ENCODE peak calls at places on chromosomes 13 and 19, in five cellular contexts. C is colonic mucosa, K is ascending aorta, Y is heart right ventricle, X is brain microvascular endothelial cell. P is an unnamed sample.

GRCh38 chr13:98451676-98452105 is 125.2 kb downstream of the STK24 start:
- DNase-seq in C (no peak), K (no peak), Y (peak; percentile 42), X (peak; percentile 84), P (no peak)

GRCh38 chr13:108915095-108915633 is 285.8 kb downstream of the MYO16 start:
- DNase-seq in C (no peak), K (no peak), Y (no peak), X (peak; percentile 53), P (peak; percentile 13)

GRCh38 chr19:16612631-16613030 is 15.4 kb downstream of the MED26 start:
- DNase-seq in C (no peak), K (no peak), Y (no peak), X (no peak), P (no peak)

GRCh38 chr19:50413531-50413930 is 5.2 kb upstream of the SPIB start:
- DNase-seq in C (no peak), K (no peak), Y (no peak), X (no peak), P (no peak)

GRCh38 chr13:22944378-22944777 is 236.4 kb upstream of the SGCG start:
- DNase-seq in C (no peak), K (no peak), Y (no peak), X (no peak), P (no peak)

GRCh38 chr19:18868380-18869230 is 27.4 kb downstream of the CERS1 start:
- DNase-seq in C (no peak), K (no peak), Y (no peak), X (no peak), P (no peak)

GRCh38 chr13:109844396-109844795 is 58.0 kb upstream of the IRS2 start:
- DNase-seq in C (no peak), K (no peak), Y (no peak), X (no peak), P (no peak)

GRCh38 chr19:54427586-54427985 is 12.3 kb downstream of the TTYH1 start:
- DNase-seq in C (no peak), K (no peak), Y (no peak), X (no peak), P (no peak)

GRCh38 chr19:47447470-47448359 is 24.0 kb downstream of the SLC8A2 start:
- DNase-seq in C (peak; percentile 71), K (no peak), Y (no peak), X (peak; percentile 23), P (peak; percentile 88)

GRCh38 chr13:106597190-106597589 is 29.3 kb upstream of the ARGLU1 start:
- DNase-seq in C (no peak), K (no peak), Y (peak; percentile 66), X (peak; percentile 14), P (no peak)

GRCh38 chr19:43984687-43985000 is 656 bp downstream of the ZNF155 start:
- DNase-seq in C (peak; percentile 25), K (no peak), Y (peak; percentile 24), X (no peak), P (no peak)

GRCh38 chr13:51906581-51906980 is 44.8 kb downstream of the CCDC70 start:
- DNase-seq in C (no peak), K (no peak), Y (no peak), X (no peak), P (no peak)

GRCh38 chr19:7783991-7784421 is 21.0 kb downstream of the CLEC4M start:
- DNase-seq in C (no peak), K (no peak), Y (no peak), X (peak; percentile 7), P (peak; percentile 91)

GRCh38 chr19:10289836-10290438 is at the start of gene ICAM5:
- DNase-seq in C (no peak), K (no peak), Y (no peak), X (no peak), P (peak; percentile 74)

GRCh38 chr13:102726430-102726829 is 31.6 kb upstream of the METTL21C start:
- DNase-seq in C (no peak), K (no peak), Y (no peak), X (no peak), P (peak; percentile 8)

GRCh38 chr13:33194820-33195692 is 90.5 kb downstream of the STARD13 start:
- DNase-seq in C (no peak), K (no peak), Y (peak; percentile 51), X (peak; percentile 99), P (no peak)

GRCh38 chr19:54554006-54554405 is 19.6 kb upstream of the LILRA2 start:
- DNase-seq in C (no peak), K (no peak), Y (no peak), X (no peak), P (no peak)

GRCh38 chr13:51981355-51981754 is 29.9 kb downstream of the ATP7B start:
- DNase-seq in C (no peak), K (no peak), Y (no peak), X (peak; percentile 73), P (no peak)

GRCh38 chr19:12838182-12838890 is at the start of gene MAST1:
- DNase-seq in C (peak; percentile 40), K (no peak), Y (no peak), X (no peak), P (no peak)

GRCh38 chr19:12035220-12036172 is at the start of gene ZNF433:
- DNase-seq in C (peak; percentile 99), K (peak; percentile 75), Y (peak; percentile 96), X (peak; percentile 90), P (peak; percentile 98)

GRCh38 chr19:44051654-44052402 is at the start of gene ZNF223:
- DNase-seq in C (peak; percentile 98), K (peak; percentile 86), Y (peak; percentile 97), X (peak; percentile 94), P (peak; percentile 94)

GRCh38 chr13:65268009-65268408 is 1962.1 kb downstream of the PCDH9 start:
- DNase-seq in C (no peak), K (no peak), Y (no peak), X (no peak), P (no peak)

GRCh38 chr19:51497666-51498065 is 3.9 kb downstream of the SIGLEC12 start:
- DNase-seq in C (no peak), K (no peak), Y (no peak), X (no peak), P (no peak)

GRCh38 chr13:94950303-94950702 is 238.0 kb upstream of the SOX21 start:
- DNase-seq in C (no peak), K (no peak), Y (no peak), X (peak; percentile 2), P (no peak)
- TF ChIP-seq CTCF in C (no peak), K (no peak), Y (no peak), X (peak; percentile 49), P (no peak)

DNA sequence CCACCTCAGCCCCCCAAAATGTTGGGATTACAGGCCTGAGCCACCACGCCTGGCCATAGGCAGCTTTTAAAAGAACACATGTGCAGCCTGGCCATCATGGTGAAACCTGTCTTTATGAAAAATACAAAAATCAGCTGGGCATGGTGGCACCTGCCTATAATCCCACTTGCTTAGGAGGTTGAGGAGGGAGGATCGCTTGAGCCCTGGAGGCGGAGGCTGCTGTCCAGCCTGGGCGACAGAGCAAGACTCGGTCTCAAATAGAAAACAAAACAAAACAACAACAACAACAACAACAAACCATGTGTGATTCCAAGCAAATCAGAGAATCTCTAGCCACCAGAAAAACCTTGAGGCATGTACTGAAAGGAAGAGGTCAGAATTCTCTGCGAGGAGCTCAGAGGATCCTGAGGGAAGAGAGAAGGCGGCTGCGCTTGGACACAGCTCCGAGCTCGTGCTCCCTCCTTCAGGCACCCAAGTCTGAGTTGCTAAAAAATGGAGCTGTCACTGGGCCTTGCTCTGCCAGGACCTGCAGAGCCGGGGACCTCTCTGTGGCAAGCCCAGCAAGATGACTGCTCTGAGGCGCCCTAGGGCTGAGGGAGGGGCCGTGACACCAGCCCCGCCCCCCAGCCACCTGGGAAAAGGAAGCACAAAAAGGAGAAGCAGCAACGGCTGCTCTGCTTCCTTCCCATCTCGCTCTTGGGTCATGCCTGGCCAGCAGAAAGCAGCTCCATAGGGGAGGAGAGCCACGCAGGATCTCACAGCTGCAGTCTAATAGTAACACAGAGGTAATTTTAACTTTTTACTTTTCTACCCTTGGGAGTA is at the start of gene ARL11:
- DNase-seq in C (peak; percentile 79), K (no peak), Y (peak; percentile 43), X (no peak), P (peak; percentile 8)
- H3K27ac ChIP-seq in C (no peak within 1 kb of the TSS), K (no peak within 1 kb of the TSS), Y (peak within 1 kb of the TSS; percentile 62), X (no peak within 1 kb of the TSS), P (no peak within 1 kb of the TSS)

DNA sequence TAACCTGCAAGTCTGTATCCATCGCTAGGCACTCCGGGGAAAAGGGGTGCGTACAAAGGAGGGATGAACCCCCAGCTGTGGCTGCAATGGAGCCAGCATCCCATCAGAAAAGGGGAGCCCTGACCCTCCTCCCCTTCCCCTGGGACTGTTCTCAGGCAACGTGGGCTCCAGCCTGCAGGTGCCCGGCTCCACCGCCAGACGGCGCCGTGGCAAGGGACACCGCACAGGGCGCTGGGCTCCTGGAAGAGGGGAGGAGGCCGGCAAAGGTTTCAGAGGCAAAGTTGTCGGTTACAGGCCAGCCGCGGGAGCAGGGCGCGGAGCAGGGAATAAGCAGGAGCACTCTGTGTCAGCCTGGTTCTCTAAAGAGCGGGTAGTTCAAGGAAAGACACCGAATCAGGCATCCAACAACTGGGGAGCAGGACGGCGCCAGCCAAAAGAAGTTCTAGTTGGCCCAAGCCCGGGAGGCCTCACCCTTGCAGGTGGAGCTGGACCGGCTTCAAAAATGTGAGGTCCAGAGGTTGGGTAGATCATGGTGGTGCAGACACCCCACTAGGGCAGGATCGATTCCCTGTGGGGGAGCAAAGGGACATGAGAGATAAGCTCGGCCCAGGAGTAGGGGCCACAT is 53.0 kb upstream of the ATP12A start:
- DNase-seq in C (peak; percentile 72), K (no peak), Y (no peak), X (no peak), P (peak; percentile 37)
- TF ChIP-seq CTCF in C (peak; percentile 49), K (no peak), Y (peak; percentile 35), X (peak; percentile 88), P (peak; percentile 42)

DNA sequence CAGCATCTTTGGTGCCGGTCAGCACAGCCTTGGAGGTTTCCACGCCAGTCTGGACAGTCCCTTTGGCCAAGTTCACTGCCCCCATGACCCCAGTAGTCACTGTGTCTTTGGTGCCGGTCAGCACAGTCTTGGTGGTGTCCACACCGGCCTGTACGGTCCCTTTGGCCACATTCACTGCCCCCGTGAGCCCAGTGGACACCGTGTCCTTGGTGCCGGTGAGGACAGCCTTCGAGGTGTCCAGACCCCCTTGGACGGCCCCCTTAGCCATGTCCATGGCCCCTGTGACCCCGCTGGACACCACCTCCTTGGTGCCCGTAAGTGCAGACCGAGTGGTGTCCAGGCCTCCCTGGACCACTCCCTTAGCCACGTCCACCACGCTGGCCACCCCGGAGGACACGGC is 5.0 kb downstream of the PLIN4 start:
- DNase-seq in C (no peak), K (no peak), Y (no peak), X (no peak), P (no peak)
- H3K27ac ChIP-seq in C (no peak overlapping the region), K (no peak overlapping the region), Y (no peak overlapping the region), X (no peak overlapping the region), P (no peak overlapping the region)

GRCh38 chr13:111033172-111034133 is 81.7 kb upstream of the ARHGEF7 start:
- DNase-seq in C (no peak), K (no peak), Y (no peak), X (no peak), P (no peak)
- TF ChIP-seq CTCF in C (no peak), K (no peak), Y (no peak), X (no peak), P (no peak)

DNA sequence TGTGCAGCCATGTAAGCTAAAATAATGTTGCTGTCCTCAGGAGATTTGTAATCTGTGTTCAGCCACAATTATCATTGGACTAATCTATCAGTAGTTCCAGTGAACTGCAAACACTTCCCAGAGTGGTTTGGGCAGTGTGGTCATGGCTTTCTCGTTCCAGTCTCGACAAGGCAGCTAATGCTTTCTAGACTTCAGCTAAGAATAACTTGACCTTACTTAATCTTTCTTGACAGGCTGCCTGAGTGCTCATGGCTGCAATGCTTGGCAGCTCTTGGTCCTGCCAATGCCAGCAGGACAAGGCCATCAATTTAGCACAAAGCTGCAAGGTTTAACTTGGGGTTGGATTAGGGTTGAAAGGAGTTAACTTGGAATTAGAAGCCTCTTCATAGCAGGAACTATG is 32.8 kb downstream of the ATP12A start:
- DNase-seq in C (no peak), K (no peak), Y (peak; percentile 44), X (no peak), P (no peak)
- H3K27ac ChIP-seq in C (no peak overlapping the region), K (no peak overlapping the region), Y (peak overlapping the region; percentile 16), X (no peak overlapping the region), P (no peak overlapping the region)

GRCh38 chr13:29540799-29541198 is 54.7 kb downstream of the SLC7A1 start:
- DNase-seq in C (no peak), K (no peak), Y (no peak), X (no peak), P (no peak)
- TF ChIP-seq CTCF in C (no peak), K (no peak), Y (no peak), X (no peak), P (no peak)